ENCODE peak calls at places on chromosomes 11 and 22, in six cellular contexts. L is thoracic aorta, I is GM23338, T is transverse colon, X is heart left ventricle, K is fibroblast of pulmonary artery. R is an unnamed sample.

GRCh38 chr11:75823415-75823814 is 8.4 kb downstream of the UVRAG start:
- DNase-seq in L (no peak), I (no peak), T (no peak), X (no peak), K (no peak), R (no peak)

GRCh38 chr11:120132645-120133185 is 5.2 kb downstream of the TRIM29 start:
- DNase-seq in L (no peak), I (no peak), T (peak), X (no peak), K (no peak), R (no peak)

GRCh38 chr11:31096191-31096590 is 273.3 kb downstream of the DCDC1 start:
- DNase-seq in L (no peak), I (no peak), T (no peak), X (no peak), K (no peak), R (no peak)

GRCh38 chr22:29994027-29994715 is 86.1 kb upstream of the HORMAD2 start:
- DNase-seq in L (no peak), I (no peak), T (no peak), X (no peak), K (peak), R (no peak)

GRCh38 chr11:30876656-30877371 is 290.7 kb upstream of the MPPED2 start:
- DNase-seq in L (no peak), I (peak), T (no peak), X (no peak), K (peak), R (no peak)

GRCh38 chr11:95453616-95454118 is 222.7 kb upstream of the SESN3 start:
- DNase-seq in L (peak), I (no peak), T (no peak), X (peak), K (peak), R (no peak)

GRCh38 chr22:29625090-29625825 is 21.8 kb downstream of the NF2 start:
- DNase-seq in L (no peak), I (peak), T (peak), X (peak), K (peak), R (no peak)

GRCh38 chr11:124799384-124800225 is 601 bp downstream of the MSANTD2 start:
- DNase-seq in L (no peak), I (peak), T (peak), X (peak), K (no peak), R (no peak)

GRCh38 chr11:36300651-36301050 is 4.6 kb downstream of the PRR5L start:
- DNase-seq in L (no peak), I (no peak), T (peak), X (peak), K (peak), R (no peak)

GRCh38 chr11:9738126-9738525 is 74.2 kb downstream of the SWAP70 start:
- DNase-seq in L (no peak), I (no peak), T (peak), X (no peak), K (peak), R (no peak)

GRCh38 chr22:36465232-36466021 is 16.0 kb downstream of the TXN2 start:
- DNase-seq in L (no peak), I (no peak), T (peak), X (peak), K (peak), R (no peak)

GRCh38 chr11:15710593-15711260 is 596.0 kb downstream of the INSC start:
- DNase-seq in L (no peak), I (peak), T (no peak), X (no peak), K (no peak), R (no peak)

GRCh38 chr11:4125141-4125540 is 30.5 kb downstream of the RRM1 start:
- DNase-seq in L (no peak), I (no peak), T (no peak), X (no peak), K (peak), R (no peak)

GRCh38 chr11:2088746-2089535 is 50.2 kb downstream of the IGF2 start:
- DNase-seq in L (no peak), I (peak), T (no peak), X (peak), K (no peak), R (no peak)

GRCh38 chr11:6320411-6321207 is at the start of gene CAVIN3:
- DNase-seq in L (peak), I (peak), T (peak), X (peak), K (peak), R (peak)

GRCh38 chr11:2569321-2569721 is 124.5 kb downstream of the KCNQ1 start:
- DNase-seq in L (no peak), I (no peak), T (no peak), X (peak), K (no peak), R (no peak)

GRCh38 chr11:101706541-101706940 is 122.7 kb upstream of the TRPC6 start:
- DNase-seq in L (no peak), I (no peak), T (no peak), X (no peak), K (peak), R (no peak)

GRCh38 chr11:69744435-69744834 is 30.7 kb downstream of the FGF4 start:
- DNase-seq in L (no peak), I (peak), T (no peak), X (no peak), K (peak), R (no peak)

GRCh38 chr11:129974672-129975071 is 28.0 kb downstream of the PRDM10 start:
- DNase-seq in L (no peak), I (no peak), T (no peak), X (no peak), K (no peak), R (no peak)
- TF ChIP-seq CTCF in L (no peak), I (no peak), T (no peak), X (no peak), K (no peak), R (no peak)

GRCh38 chr11:108596701-108597100 is 3.1 kb upstream of the EXPH5 start:
- DNase-seq in L (no peak), I (no peak), T (no peak), X (no peak), K (no peak), R (no peak)

GRCh38 chr11:108591893-108592292 is 1.7 kb downstream of the EXPH5 start:
- DNase-seq in L (no peak), I (no peak), T (peak), X (no peak), K (no peak), R (no peak)

GRCh38 chr11:108593910-108594434 is 404 bp upstream of the EXPH5 start:
- DNase-seq in L (no peak), I (no peak), T (no peak), X (no peak), K (no peak), R (no peak)

GRCh38 chr11:108592591-108593213 is 866 bp downstream of the EXPH5 start:
- DNase-seq in L (peak), I (peak), T (peak), X (no peak), K (no peak), R (no peak)

DNA sequence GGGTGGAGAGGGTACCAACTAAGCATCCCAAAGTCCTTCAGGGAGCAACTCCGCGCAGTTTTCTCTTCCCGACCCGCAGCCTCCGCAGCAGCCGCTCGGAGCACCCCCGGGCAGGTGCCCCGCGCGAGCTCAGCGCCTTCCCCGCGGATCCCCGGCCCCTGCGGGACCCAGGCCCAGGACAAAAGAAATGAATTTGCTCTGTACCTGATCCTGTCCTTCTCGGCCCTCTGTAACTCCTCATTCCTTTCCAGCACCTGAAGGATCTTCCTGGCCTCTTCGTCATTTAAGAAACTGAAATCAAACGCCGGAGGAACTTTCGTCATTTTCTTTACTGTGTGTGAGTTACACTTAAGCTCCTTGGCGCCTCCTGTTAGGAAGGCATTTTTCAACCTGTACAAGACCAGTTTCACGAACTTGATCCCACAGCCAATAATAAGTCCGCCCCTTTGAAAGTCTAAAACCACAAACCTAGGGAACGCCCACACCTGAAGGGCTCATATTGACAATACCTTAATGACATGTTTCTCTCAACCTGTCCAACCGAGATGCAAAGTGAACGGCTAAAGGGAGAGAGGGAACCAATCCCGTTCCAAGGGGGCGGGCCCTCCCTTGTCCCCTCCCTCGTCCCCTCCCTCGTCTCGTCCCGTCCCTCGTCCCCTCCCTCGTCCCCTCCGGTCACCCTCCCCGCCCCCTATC is at the start of gene EXPH5:
- DNase-seq in L (peak), I (peak), T (peak), X (peak), K (peak), R (peak)
- TF ChIP-seq CTCF in L (no peak), I (no peak), T (no peak), X (no peak), K (no peak), R (no peak)

DNA sequence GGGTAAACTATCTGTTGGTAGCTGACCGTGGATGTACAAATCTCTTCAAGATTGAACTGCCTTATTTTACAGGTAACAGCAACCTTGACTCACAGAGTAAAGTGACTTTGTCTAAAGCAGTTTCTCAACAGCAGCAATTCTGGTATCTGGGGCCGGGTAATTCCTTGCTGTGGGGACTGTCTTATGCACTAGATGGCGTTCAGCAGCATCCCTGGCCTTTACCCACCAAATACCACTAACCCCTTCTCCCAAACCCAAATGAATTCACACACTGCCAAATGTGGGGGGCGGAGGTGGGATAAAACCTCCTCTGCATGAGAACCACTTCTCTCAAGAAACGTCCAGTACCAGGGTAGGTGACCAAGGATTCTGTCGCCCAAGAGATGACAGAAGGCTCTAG is 1.7 kb upstream of the INCENP start:
- DNase-seq in L (no peak), I (peak), T (no peak), X (no peak), K (peak), R (no peak)
- TF ChIP-seq CTCF in L (no peak), I (peak), T (no peak), X (no peak), K (peak), R (no peak)

DNA sequence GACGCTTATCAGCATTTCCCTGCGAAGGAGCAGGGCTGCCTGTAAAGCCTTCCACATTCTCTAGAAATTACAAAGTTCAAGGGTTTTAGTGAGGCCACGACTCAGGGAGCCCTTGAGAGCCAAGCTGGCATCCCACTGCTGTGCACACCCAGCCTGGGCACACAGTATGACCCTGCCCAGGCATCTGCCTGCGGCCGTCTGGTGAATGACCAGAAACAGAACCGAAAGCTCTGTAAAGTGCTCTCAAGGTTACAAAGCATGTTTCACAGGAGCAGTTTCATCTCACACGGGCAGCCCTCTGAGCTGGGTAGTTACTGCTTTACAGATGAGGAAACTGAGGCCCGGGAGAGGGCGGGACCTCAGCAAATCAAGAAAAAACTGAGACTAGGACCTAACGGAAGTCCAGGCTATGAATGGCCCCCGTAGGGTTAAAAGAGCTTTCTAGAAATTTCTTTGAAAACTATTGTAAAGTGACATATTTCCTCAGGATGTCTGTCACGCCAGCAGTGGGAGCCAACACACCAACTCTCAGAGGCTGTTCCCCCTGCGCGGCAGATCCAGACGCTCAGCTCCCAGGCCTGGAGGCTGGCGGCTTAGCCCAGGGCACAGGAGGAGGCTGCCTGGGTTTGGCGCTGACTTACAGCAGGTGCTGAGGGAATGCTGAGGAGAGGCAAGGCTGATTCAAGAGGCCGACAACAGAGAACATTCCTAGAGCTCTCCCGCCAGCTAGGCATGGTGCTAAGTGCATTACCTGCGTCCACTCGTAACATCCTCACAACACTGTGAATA is 7.7 kb upstream of the TCF20 start:
- DNase-seq in L (no peak), I (no peak), T (no peak), X (no peak), K (no peak), R (no peak)
- TF ChIP-seq CTCF in L (no peak), I (no peak), T (no peak), X (peak), K (peak), R (no peak)